ENCODE peak calls at places on chromosomes 5 and 9, in six cellular contexts. D is pancreas, U is heart left ventricle, L is BJ, G is transverse colon, F is AG09309. H is an unnamed sample.

GRCh38 chr9:127642047-127642740 is 30.1 kb downstream of the STXBP1 start:
- DNase-seq in D (no peak), U (no peak), L (no peak), G (no peak), F (no peak), H (no peak)

GRCh38 chr5:74056789-74057164 is 430.8 kb downstream of the ARHGEF28 start:
- DNase-seq in D (peak; percentile 40), U (no peak), L (no peak), G (peak; percentile 36), F (no peak), H (no peak)

GRCh38 chr9:129999123-129999510 is 43.9 kb downstream of the FNBP1 start:
- DNase-seq in D (no peak), U (no peak), L (peak; percentile 12), G (no peak), F (no peak), H (no peak)

GRCh38 chr9:112777914-112778313 is 27.4 kb downstream of the SNX30 start:
- DNase-seq in D (no peak), U (no peak), L (no peak), G (no peak), F (no peak), H (no peak)

GRCh38 chr9:136688274-136689107 is 1.2 kb upstream of the AGPAT2 start:
- DNase-seq in D (peak; percentile 41), U (no peak), L (no peak), G (no peak), F (no peak), H (no peak)

GRCh38 chr5:6861667-6862066 is 148.4 kb downstream of the TENT4A start:
- DNase-seq in D (no peak), U (no peak), L (no peak), G (no peak), F (no peak), H (no peak)

GRCh38 chr9:16406536-16407225 is 463.8 kb downstream of the BNC2 start:
- DNase-seq in D (no peak), U (no peak), L (no peak), G (no peak), F (no peak), H (no peak)

GRCh38 chr5:83255268-83255667 is 177.9 kb downstream of the XRCC4 start:
- DNase-seq in D (no peak), U (no peak), L (peak; percentile 9), G (no peak), F (peak; percentile 31), H (no peak)

GRCh38 chr9:135614821-135615665 is 24.3 kb downstream of the GLT6D1 start:
- DNase-seq in D (no peak), U (no peak), L (no peak), G (no peak), F (no peak), H (no peak)

GRCh38 chr9:97986466-97986865 is 3.3 kb downstream of the ANP32B start:
- DNase-seq in D (no peak), U (no peak), L (no peak), G (no peak), F (no peak), H (peak; percentile 61)

GRCh38 chr9:90012825-90013425 is 408.1 kb downstream of the GADD45G start:
- DNase-seq in D (peak; percentile 33), U (no peak), L (no peak), G (no peak), F (no peak), H (no peak)

GRCh38 chr5:128121679-128122078 is 38.1 kb downstream of the SLC12A2 start:
- DNase-seq in D (peak; percentile 39), U (no peak), L (no peak), G (peak; percentile 63), F (no peak), H (no peak)

GRCh38 chr9:112033237-112034215 is 136.9 kb downstream of the UGCG start:
- DNase-seq in D (no peak), U (no peak), L (no peak), G (no peak), F (no peak), H (no peak)

GRCh38 chr5:83553000-83553486 is 81.5 kb downstream of the VCAN start:
- DNase-seq in D (peak; percentile 12), U (peak; percentile 62), L (no peak), G (no peak), F (peak; percentile 46), H (no peak)

GRCh38 chr9:136347472-136348256 is 15.9 kb downstream of the DNLZ start:
- DNase-seq in D (no peak), U (no peak), L (no peak), G (no peak), F (no peak), H (no peak)

GRCh38 chr5:15252331-15252730 is 247.6 kb upstream of the FBXL7 start:
- DNase-seq in D (no peak), U (no peak), L (no peak), G (no peak), F (no peak), H (no peak)

GRCh38 chr9:110029422-110029814 is 178.5 kb downstream of the C9orf152 start:
- DNase-seq in D (peak; percentile 44), U (no peak), L (peak; percentile 71), G (no peak), F (peak; percentile 93), H (no peak)

GRCh38 chr9:35771943-35772342 is 17.9 kb upstream of the MSMP start:
- DNase-seq in D (no peak), U (no peak), L (no peak), G (peak; percentile 32), F (no peak), H (no peak)

GRCh38 chr9:35749515-35750255 is 598 bp downstream of the RGP1 start:
- DNase-seq in D (peak; percentile 53), U (peak; percentile 33), L (no peak), G (peak; percentile 75), F (no peak), H (no peak)

GRCh38 chr5:78361226-78361993 is 993 bp downstream of the SCAMP1 start:
- DNase-seq in D (peak; percentile 70), U (peak; percentile 63), L (no peak), G (peak; percentile 53), F (no peak), H (peak; percentile 12)

GRCh38 chr5:78364005-78364404 is 3.6 kb downstream of the SCAMP1 start:
- DNase-seq in D (no peak), U (no peak), L (no peak), G (no peak), F (no peak), H (no peak)

GRCh38 chr5:78359831-78360673 is at the start of gene SCAMP1:
- DNase-seq in D (peak; percentile 95), U (peak; percentile 92), L (peak; percentile 51), G (peak; percentile 95), F (peak; percentile 68), H (peak; percentile 87)

GRCh38 chr5:78360674-78361225 is 333 bp downstream of the SCAMP1 start:
- DNase-seq in D (peak; percentile 66), U (peak; percentile 47), L (no peak), G (peak; percentile 66), F (no peak), H (peak; percentile 29)

GRCh38 chr5:78362220-78362619 is 1.8 kb downstream of the SCAMP1 start:
- DNase-seq in D (no peak), U (no peak), L (no peak), G (no peak), F (no peak), H (no peak)
- H3K4me3 ChIP-seq in D (peak overlapping the region; percentile 98), U (no peak overlapping the region), L (no peak overlapping the region), G (no peak overlapping the region), F (no peak overlapping the region), H (peak overlapping the region; percentile 81)

DNA sequence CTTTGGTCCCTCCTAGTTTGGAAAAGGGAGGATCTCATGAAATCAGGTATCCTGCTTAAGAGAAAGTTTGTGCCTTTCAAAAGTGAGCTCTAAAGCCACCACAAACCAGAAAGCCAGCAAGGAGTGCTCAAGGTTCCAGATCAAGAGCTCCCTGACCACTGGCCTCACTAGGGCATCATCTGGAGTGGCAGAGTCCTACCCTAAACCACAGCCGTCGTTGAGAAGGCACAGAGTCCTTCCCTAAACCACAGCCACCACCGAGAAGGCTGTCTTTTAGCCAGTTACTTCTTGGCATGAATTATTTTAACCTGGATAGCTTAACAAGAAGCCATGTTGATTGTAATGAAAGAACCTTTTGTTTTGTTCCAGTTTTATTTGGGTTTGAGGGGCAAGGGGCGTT is 102.9 kb downstream of the FRMD3 start:
- DNase-seq in D (no peak), U (no peak), L (no peak), G (no peak), F (no peak), H (no peak)
- H3K4me3 ChIP-seq in D (no peak overlapping the region), U (no peak overlapping the region), L (no peak overlapping the region), G (no peak overlapping the region), F (no peak overlapping the region), H (no peak overlapping the region)

GRCh38 chr5:132827943-132828673 is 2.3 kb downstream of the SHROOM1 start:
- DNase-seq in D (no peak), U (no peak), L (no peak), G (no peak), F (no peak), H (no peak)

GRCh38 chr5:132829742-132830435 is 558 bp downstream of the SHROOM1 start:
- DNase-seq in D (peak; percentile 84), U (peak; percentile 80), L (no peak), G (peak; percentile 87), F (no peak), H (peak; percentile 50)

GRCh38 chr5:132831095-132831860 is 831 bp upstream of the SHROOM1 start:
- DNase-seq in D (no peak), U (no peak), L (no peak), G (peak; percentile 63), F (no peak), H (no peak)

GRCh38 chr5:132830436-132831094 is at the start of gene SHROOM1:
- DNase-seq in D (peak; percentile 78), U (peak; percentile 76), L (no peak), G (peak; percentile 82), F (no peak), H (no peak)

GRCh38 chr5:132828846-132829494 is 1.5 kb downstream of the SHROOM1 start:
- DNase-seq in D (no peak), U (no peak), L (no peak), G (no peak), F (no peak), H (no peak)
- H3K4me3 ChIP-seq in D (peak overlapping the region; percentile 88), U (no peak overlapping the region), L (peak overlapping the region; percentile 58), G (no peak overlapping the region), F (peak overlapping the region; percentile 71), H (peak overlapping the region; percentile 53)

GRCh38 chr5:9564752-9565151 is 18.9 kb upstream of the SEMA5A start:
- DNase-seq in D (no peak), U (no peak), L (no peak), G (no peak), F (no peak), H (no peak)

GRCh38 chr5:9559965-9560364 is 14.1 kb upstream of the SEMA5A start:
- DNase-seq in D (no peak), U (no peak), L (no peak), G (no peak), F (no peak), H (no peak)

GRCh38 chr5:9557696-9558095 is 11.8 kb upstream of the SEMA5A start:
- DNase-seq in D (no peak), U (no peak), L (no peak), G (no peak), F (no peak), H (no peak)

GRCh38 chr5:9558319-9558965 is 12.6 kb upstream of the SEMA5A start:
- DNase-seq in D (no peak), U (no peak), L (no peak), G (peak; percentile 66), F (no peak), H (no peak)

DNA sequence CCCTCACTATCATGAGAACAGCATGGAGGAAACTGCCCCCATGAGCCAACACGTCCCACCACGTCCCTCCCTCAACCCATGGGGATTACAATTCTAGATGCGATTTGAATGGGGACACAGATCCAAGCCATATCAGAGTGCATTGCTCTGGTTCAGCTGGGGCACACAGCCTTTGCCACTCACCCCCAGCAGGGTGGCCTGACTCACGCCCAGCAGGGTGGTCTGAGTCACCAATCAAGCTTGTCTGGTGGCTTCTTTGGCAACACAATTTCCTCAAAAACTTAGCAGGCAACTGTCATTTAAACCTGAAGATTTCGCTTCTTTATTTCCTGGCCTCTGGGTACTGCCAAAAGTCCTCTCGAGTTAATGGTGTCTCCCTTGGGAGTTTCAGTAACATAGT is 16.2 kb upstream of the SEMA5A start:
- DNase-seq in D (no peak), U (no peak), L (no peak), G (no peak), F (no peak), H (no peak)
- H3K4me3 ChIP-seq in D (no peak overlapping the region), U (no peak overlapping the region), L (no peak overlapping the region), G (no peak overlapping the region), F (no peak overlapping the region), H (no peak overlapping the region)

H was measured in gastrocnemius medialis.